ENCODE peak calls at places on chromosomes 13 and 19, in five cellular contexts. L is IMR-90, F is neuronal stem cell, S is H1, E is mesendoderm. I is an unnamed sample.

GRCh38 chr13:33817843-33818661 is at the start of gene RFC3:
- DNase-seq in S (peak; percentile 89), L (peak; percentile 95), F (peak; percentile 86), E (peak; percentile 97), I (peak; percentile 88)

GRCh38 chr13:98265669-98266551 is 88.8 kb upstream of the RNF113B start:
- DNase-seq in F (no peak), L (peak; percentile 64), S (no peak), E (no peak), I (no peak)

GRCh38 chr19:44809856-44810554 is 1.1 kb downstream of the BCAM start:
- DNase-seq in E (no peak), S (no peak), F (no peak), L (no peak), I (no peak)

GRCh38 chr13:107860284-107860683 is 355.1 kb downstream of the LIG4 start:
- DNase-seq in E (no peak), L (no peak), F (no peak), S (no peak), I (no peak)

GRCh38 chr13:97212540-97213146 is 9.5 kb upstream of the MBNL2 start:
- DNase-seq in S (no peak), E (peak; percentile 66), F (no peak), L (peak; percentile 49), I (no peak)

GRCh38 chr13:80239116-80239515 is 101.8 kb downstream of the SPRY2 start:
- DNase-seq in F (no peak), S (no peak), L (no peak), E (no peak), I (no peak)

GRCh38 chr13:19836472-19836871 is 27.0 kb downstream of the ZMYM5 start:
- DNase-seq in E (no peak), L (peak; percentile 53), F (no peak), S (no peak), I (no peak)

GRCh38 chr19:34259367-34259865 is 5.1 kb downstream of the GARRE1 start:
- DNase-seq in F (no peak), S (no peak), E (no peak), L (peak; percentile 45), I (no peak)

GRCh38 chr13:106570354-106570822 is 2.5 kb upstream of the ARGLU1 start:
- DNase-seq in E (peak; percentile 98), F (peak; percentile 31), L (peak; percentile 61), S (peak; percentile 69), I (peak; percentile 97)

GRCh38 chr13:91166714-91167511 is 180.6 kb upstream of the MIR17HG start:
- DNase-seq in E (no peak), L (no peak), F (no peak), S (no peak), I (no peak)

GRCh38 chr19:7734220-7735203 is 2.6 kb upstream of the CLEC4G start:
- DNase-seq in S (no peak), E (no peak), F (no peak), L (no peak), I (no peak)

GRCh38 chr13:39616087-39616694 is 13.2 kb upstream of the LHFPL6 start:
- DNase-seq in E (peak; percentile 81), F (peak; percentile 76), L (peak; percentile 68), S (no peak), I (peak; percentile 55)

GRCh38 chr19:29022165-29022564 is 190.8 kb downstream of the UQCRFS1 start:
- DNase-seq in E (no peak), L (no peak), F (no peak), S (no peak), I (no peak)

GRCh38 chr19:53432088-53432661 is 391 bp downstream of the ZNF761 start:
- DNase-seq in F (peak; percentile 4), L (peak; percentile 13), E (peak; percentile 34), S (peak; percentile 56), I (no peak)

GRCh38 chr19:54186934-54187381 is 2.4 kb downstream of the MBOAT7 start:
- DNase-seq in F (no peak), E (no peak), L (no peak), S (no peak), I (peak; percentile 22)

GRCh38 chr19:53980553-53981407 is 10.7 kb upstream of the CACNG6 start:
- DNase-seq in L (peak; percentile 19), E (peak; percentile 96), S (peak; percentile 94), F (no peak), I (peak; percentile 95)

GRCh38 chr19:2607712-2608601 is 94.5 kb downstream of the GNG7 start:
- DNase-seq in E (no peak), F (no peak), L (no peak), S (no peak), I (no peak)

GRCh38 chr19:13132471-13133166 is 14.6 kb downstream of the NACC1 start:
- DNase-seq in E (no peak), L (peak; percentile 79), F (no peak), S (no peak), I (peak; percentile 29)
- H2BK15ac ChIP-seq in E (no peak overlapping the region), L (no peak overlapping the region), F (no peak overlapping the region), S (no peak overlapping the region), I (no peak overlapping the region)

GRCh38 chr13:43246382-43246781 is 223.0 kb downstream of the DNAJC15 start:
- DNase-seq in L (peak; percentile 34), F (no peak), E (no peak), S (no peak), I (no peak)

GRCh38 chr13:43257765-43258164 is 234.4 kb downstream of the DNAJC15 start:
- DNase-seq in L (no peak), F (no peak), E (no peak), S (no peak), I (no peak)

GRCh38 chr13:43251967-43252366 is 228.6 kb downstream of the DNAJC15 start:
- DNase-seq in L (no peak), S (no peak), F (no peak), E (no peak), I (no peak)
- H2BK15ac ChIP-seq in L (no peak overlapping the region), S (no peak overlapping the region), F (no peak overlapping the region), E (no peak overlapping the region), I (no peak overlapping the region)

DNA sequence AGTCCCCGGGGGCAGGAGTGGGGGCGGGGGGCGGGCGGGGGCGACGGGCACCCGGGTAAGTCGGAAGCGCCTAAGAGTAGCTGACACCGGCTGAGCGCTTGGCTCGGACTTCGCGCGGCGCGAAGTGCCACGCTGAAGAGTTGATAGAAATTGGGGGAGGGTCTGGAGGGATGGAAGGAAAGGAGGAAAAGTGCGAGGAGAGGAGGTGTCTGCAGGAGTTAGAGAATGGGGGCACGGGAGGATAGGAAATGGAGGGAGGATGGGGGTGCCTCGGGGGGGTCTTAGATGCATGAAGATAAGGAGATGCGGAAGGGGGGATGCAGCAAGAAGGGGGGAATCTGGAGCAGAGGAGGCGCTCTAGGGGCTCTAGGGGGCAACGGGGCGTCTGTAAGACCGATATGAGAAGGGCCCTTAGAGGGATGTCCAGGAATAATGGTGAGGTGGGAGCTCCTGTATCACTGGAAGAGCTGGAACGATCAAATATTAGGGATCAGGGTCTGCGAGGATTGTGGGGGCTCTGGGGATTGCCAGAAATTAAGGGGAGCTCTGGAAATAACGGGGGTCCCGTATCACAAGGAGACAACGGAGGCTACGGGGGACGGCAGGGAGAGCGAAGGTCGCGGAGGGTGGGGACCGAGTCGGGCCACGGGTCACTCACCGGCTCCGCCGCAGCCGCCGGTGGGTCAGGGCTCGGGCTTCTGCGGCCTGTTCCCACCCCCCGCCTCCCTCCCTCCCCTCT is at the start of gene MYPOP:
- DNase-seq in F (no peak), L (no peak), E (peak; percentile 39), S (no peak), I (peak; percentile 33)
- H2BK15ac ChIP-seq in F (peak within 1 kb of the TSS; percentile 71), L (no peak within 1 kb of the TSS), E (no peak within 1 kb of the TSS), S (peak within 1 kb of the TSS; percentile 61), I (no peak within 1 kb of the TSS)

GRCh38 chr19:55646889-55647731 is 902 bp upstream of the CCDC106 start:
- DNase-seq in L (no peak), F (no peak), E (no peak), S (no peak), I (no peak)

GRCh38 chr19:55649579-55650557 is 1.9 kb downstream of the CCDC106 start:
- DNase-seq in E (no peak), S (no peak), F (no peak), L (no peak), I (no peak)

GRCh38 chr19:55647732-55648656 is at the start of gene CCDC106:
- DNase-seq in L (peak; percentile 68), E (peak; percentile 87), F (peak; percentile 71), S (peak; percentile 89), I (peak; percentile 86)

GRCh38 chr19:55650602-55651230 is 2.7 kb downstream of the CCDC106 start:
- DNase-seq in F (no peak), L (no peak), E (no peak), S (no peak), I (no peak)

GRCh38 chr19:55648657-55649578 is 906 bp downstream of the CCDC106 start:
- DNase-seq in F (no peak), E (no peak), S (no peak), L (no peak), I (no peak)
- H2BK15ac ChIP-seq in F (peak overlapping the region; percentile 37), E (no peak overlapping the region), S (no peak overlapping the region), L (peak overlapping the region; percentile 59), I (no peak overlapping the region)

GRCh38 chr19:14554382-14554812 is 17.5 kb downstream of the NDUFB7 start:
- DNase-seq in E (peak; percentile 51), L (no peak), S (peak; percentile 46), F (no peak), I (peak; percentile 53)
- H2BK15ac ChIP-seq in E (no peak overlapping the region), L (no peak overlapping the region), S (no peak overlapping the region), F (no peak overlapping the region), I (no peak overlapping the region)

DNA sequence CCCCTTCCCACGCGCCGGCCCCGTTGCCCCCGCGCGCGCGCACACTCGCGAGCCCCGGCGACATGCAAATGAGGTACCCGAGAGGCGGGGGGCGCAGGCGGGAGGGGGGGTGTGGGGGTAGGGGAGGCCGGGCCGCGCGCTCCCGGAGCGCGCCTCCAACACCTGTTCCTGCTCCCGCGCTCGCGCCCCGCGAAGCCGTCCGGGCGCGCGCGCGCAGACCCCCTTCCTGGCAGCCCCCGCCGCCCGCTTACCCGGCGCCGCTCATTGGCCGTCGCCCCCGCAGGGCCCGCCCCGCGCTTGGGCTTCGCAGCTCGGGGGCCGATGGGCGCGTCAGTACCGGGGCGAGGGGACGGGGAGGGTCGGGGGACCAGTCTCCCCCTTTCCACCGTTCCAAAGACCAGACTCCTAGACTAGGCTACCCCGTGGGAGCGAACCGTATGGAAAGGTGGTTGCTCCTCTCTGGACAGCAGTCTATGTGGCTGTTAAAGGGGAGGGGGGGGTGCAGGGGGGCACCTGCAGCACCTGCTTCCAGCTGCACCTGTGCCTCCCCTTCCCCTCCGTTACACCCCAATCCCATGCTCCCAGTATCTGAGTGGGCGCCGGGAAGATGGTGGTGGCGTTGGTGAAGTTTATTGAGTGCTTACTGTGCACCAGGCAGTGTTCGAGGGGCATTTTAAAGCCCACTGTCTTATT is 394 bp downstream of the ZNF524 start:
- DNase-seq in E (no peak), L (peak; percentile 54), S (peak; percentile 89), F (peak; percentile 91), I (no peak)
- H2BK15ac ChIP-seq in E (no peak overlapping the region), L (peak overlapping the region; percentile 23), S (peak overlapping the region; percentile 31), F (peak overlapping the region; percentile 34), I (no peak overlapping the region)

GRCh38 chr19:55483681-55484361 is 1.2 kb upstream of the NAT14 start:
- DNase-seq in L (no peak), E (peak; percentile 17), S (peak; percentile 59), F (no peak), I (no peak)
- H2BK15ac ChIP-seq in L (no peak overlapping the region), E (no peak overlapping the region), S (peak overlapping the region; percentile 88), F (peak overlapping the region; percentile 75), I (no peak overlapping the region)

GRCh38 chr19:525029-525428 is 6.5 kb upstream of the CDC34 start:
- DNase-seq in E (no peak), F (no peak), S (no peak), L (no peak), I (no peak)
- H2BK15ac ChIP-seq in E (no peak overlapping the region), F (peak overlapping the region; percentile 96), S (peak overlapping the region; percentile 81), L (no peak overlapping the region), I (no peak overlapping the region)